ENCODE peak calls at places on chromosomes 5 and 9, in five cellular contexts. R is A549, S is GM12878, U is K562, M is HepG2. B is an unnamed sample.

GRCh38 chr5:72314571-72315172 is 5.4 kb downstream of the MRPS27 start:
- DNase-seq in U (no peak), M (peak; percentile 71), S (no peak), R (peak; percentile 58), B (peak; percentile 37)

GRCh38 chr5:151079838-151080619 is 805 bp downstream of the TNIP1 start:
- DNase-seq in R (peak; percentile 54), M (no peak), U (peak; percentile 36), S (no peak), B (no peak)

GRCh38 chr9:127776195-127776918 is 2.1 kb downstream of the SH2D3C start:
- DNase-seq in M (no peak), R (no peak), S (no peak), U (peak; percentile 73), B (peak; percentile 87)

GRCh38 chr9:109769250-109769649 is 10.7 kb upstream of the PALM2AKAP2 start:
- DNase-seq in S (no peak), U (no peak), R (no peak), M (no peak), B (no peak)

GRCh38 chr5:14781106-14781505 is 90.5 kb downstream of the ANKH start:
- DNase-seq in S (no peak), M (no peak), R (no peak), U (no peak), B (no peak)

GRCh38 chr9:7368410-7369292 is 430.9 kb downstream of the DMAC1 start:
- DNase-seq in U (no peak), R (no peak), M (no peak), S (no peak), B (no peak)

GRCh38 chr5:124056326-124057160 is 544.6 kb downstream of the CSNK1G3 start:
- DNase-seq in U (no peak), R (no peak), S (peak; percentile 46), M (no peak), B (no peak)

GRCh38 chr5:179794575-179794974 is 789 bp downstream of the LTC4S start:
- DNase-seq in R (no peak), S (no peak), U (no peak), M (no peak), B (no peak)

GRCh38 chr9:99294850-99295461 is 72.9 kb downstream of the SEC61B start:
- DNase-seq in R (peak; percentile 13), U (no peak), M (peak; percentile 1), S (no peak), B (no peak)

GRCh38 chr9:98380065-98380681 is 124.7 kb upstream of the TBC1D2 start:
- DNase-seq in U (peak; percentile 17), S (peak; percentile 26), R (no peak), M (no peak), B (peak; percentile 68)

GRCh38 chr5:10655041-10655685 is 91.3 kb downstream of the ANKRD33B start:
- DNase-seq in S (no peak), M (no peak), U (no peak), R (no peak), B (no peak)

GRCh38 chr5:174383196-174384178 is 338.0 kb downstream of the NSG2 start:
- DNase-seq in U (no peak), S (no peak), R (no peak), M (no peak), B (no peak)

GRCh38 chr9:129125478-129125877 is 14.3 kb downstream of the PTPA start:
- DNase-seq in R (no peak), M (no peak), U (no peak), S (no peak), B (no peak)

GRCh38 chr5:53337827-53338226 is 142.6 kb upstream of the FST start:
- DNase-seq in U (no peak), S (no peak), R (no peak), M (no peak), B (no peak)

GRCh38 chr9:78622131-78622530 is 325.2 kb downstream of the PSAT1 start:
- DNase-seq in M (no peak), U (no peak), R (no peak), S (no peak), B (no peak)

GRCh38 chr9:6441269-6441668 is 28.3 kb downstream of the UHRF2 start:
- DNase-seq in M (no peak), R (no peak), S (no peak), U (no peak), B (no peak)

GRCh38 chr5:148740966-148741742 is 85.3 kb upstream of the ADRB2 start:
- DNase-seq in R (peak; percentile 36), U (peak; percentile 43), S (no peak), M (peak; percentile 42), B (peak; percentile 56)

GRCh38 chr5:143979044-143979690 is 167.2 kb downstream of the HMHB1 start:
- DNase-seq in U (no peak), S (no peak), R (no peak), M (no peak), B (peak; percentile 18)

GRCh38 chr9:93098236-93098946 is 2.4 kb downstream of the CARD19 start:
- DNase-seq in M (peak; percentile 68), R (peak; percentile 96), S (no peak), U (no peak), B (no peak)

GRCh38 chr5:109833946-109834345 is 144.2 kb downstream of the MAN2A1 start:
- DNase-seq in U (no peak), S (no peak), M (no peak), R (no peak), B (no peak)

GRCh38 chr9:110257097-110257955 is 1.0 kb upstream of the TXN start:
- DNase-seq in U (no peak), R (no peak), S (no peak), M (peak; percentile 27), B (peak; percentile 31)

GRCh38 chr9:130962418-130963316 is 23.6 kb upstream of the FIBCD1 start:
- DNase-seq in R (peak; percentile 95), M (no peak), U (peak; percentile 61), S (no peak), B (no peak)

GRCh38 chr5:99032234-99033013 is 103.6 kb upstream of the CHD1 start:
- DNase-seq in R (peak; percentile 67), S (no peak), M (peak; percentile 74), U (peak; percentile 35), B (peak; percentile 80)

GRCh38 chr5:163548649-163549048 is 43.2 kb downstream of the MAT2B start:
- DNase-seq in R (no peak), S (no peak), M (no peak), U (no peak), B (no peak)

GRCh38 chr9:137454145-137454505 is 5.0 kb downstream of the NSMF start:
- DNase-seq in S (no peak), M (no peak), R (no peak), U (peak; percentile 70), B (peak; percentile 79)

GRCh38 chr9:116475201-116475600 is 211.9 kb upstream of the TRIM32 start:
- DNase-seq in R (no peak), M (no peak), U (no peak), S (no peak), B (no peak)
- TF ChIP-seq JUNB in R (no peak), M (no peak), U (no peak), S (no peak), B (no peak)

DNA sequence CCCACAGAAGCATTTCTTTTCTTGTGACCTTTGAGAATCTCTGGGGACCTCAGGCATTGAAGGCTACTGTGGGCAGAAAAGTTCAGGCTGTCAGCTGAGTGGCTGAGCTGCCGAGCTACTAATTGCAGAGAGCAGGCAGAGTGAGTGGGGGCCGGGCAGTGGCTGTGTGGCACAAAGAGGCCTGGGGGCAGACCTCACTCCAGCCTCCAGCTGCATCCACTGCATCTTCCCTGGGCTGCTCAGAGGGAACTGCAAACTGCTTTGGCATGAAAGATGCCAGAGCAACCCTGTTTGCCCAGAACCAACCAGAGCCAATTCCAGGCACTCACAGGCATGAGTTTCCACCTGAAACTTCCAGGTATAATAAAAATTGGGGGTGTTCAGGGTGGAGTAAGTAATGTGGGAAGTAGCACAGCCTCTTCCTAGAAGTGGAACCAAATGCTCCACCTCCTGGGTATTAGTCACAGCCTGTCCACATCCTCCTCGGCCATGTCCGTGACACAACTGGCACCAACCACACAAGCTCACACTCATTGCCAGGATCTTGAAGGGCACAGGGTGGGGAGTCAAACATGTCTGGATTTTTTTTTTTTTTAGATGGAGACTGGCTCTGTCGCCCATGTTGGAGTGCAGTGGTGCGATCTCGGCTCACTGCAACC is 548.9 kb downstream of the BNC2 start:
- DNase-seq in U (no peak), S (no peak), M (no peak), R (no peak), B (no peak)
- TF ChIP-seq JUNB in U (no peak), S (no peak), M (no peak), R (no peak), B (no peak)

GRCh38 chr9:83422512-83422911 is 115.7 kb downstream of the FRMD3 start:
- DNase-seq in U (no peak), M (no peak), S (no peak), R (no peak), B (no peak)

GRCh38 chr9:83423815-83424707 is 114.1 kb downstream of the FRMD3 start:
- DNase-seq in R (no peak), S (no peak), M (peak; percentile 94), U (no peak), B (no peak)

GRCh38 chr9:83424831-83425230 is 113.4 kb downstream of the FRMD3 start:
- DNase-seq in M (no peak), R (no peak), U (no peak), S (no peak), B (no peak)

GRCh38 chr9:83418283-83418682 is 119.9 kb downstream of the FRMD3 start:
- DNase-seq in S (no peak), M (no peak), R (no peak), U (no peak), B (no peak)

DNA sequence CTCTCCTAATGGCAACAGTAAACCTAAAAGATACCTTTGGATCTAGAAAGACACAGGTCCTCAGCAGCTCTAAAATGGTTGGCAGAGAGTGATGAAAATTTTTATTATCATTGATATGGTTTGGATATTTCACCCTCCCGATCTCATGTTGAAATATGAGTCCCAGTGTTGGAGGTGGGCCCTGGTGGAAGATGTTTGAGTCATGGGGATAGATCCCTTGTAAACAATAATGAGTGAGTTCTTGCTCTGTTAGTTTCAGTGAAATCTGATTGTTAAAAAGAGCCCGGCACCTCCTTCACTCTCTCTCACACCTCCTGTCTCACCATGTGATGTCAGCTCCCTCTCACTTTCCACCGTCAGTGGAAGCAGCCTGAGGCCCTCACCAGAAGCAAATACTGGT is 117.7 kb downstream of the FRMD3 start:
- DNase-seq in U (no peak), R (no peak), S (no peak), M (no peak), B (no peak)
- TF ChIP-seq JUNB in U (no peak), R (no peak), S (no peak), M (no peak), B (no peak)

GRCh38 chr5:78726003-78726402 is 77.4 kb upstream of the LHFPL2 start:
- DNase-seq in U (no peak), S (no peak), M (no peak), R (no peak), B (no peak)

GRCh38 chr5:78726556-78726955 is 78.0 kb upstream of the LHFPL2 start:
- DNase-seq in M (no peak), U (no peak), S (no peak), R (no peak), B (no peak)

GRCh38 chr5:78730300-78731094 is 81.9 kb upstream of the LHFPL2 start:
- DNase-seq in M (no peak), U (no peak), R (no peak), S (no peak), B (no peak)

GRCh38 chr5:78731884-78732283 is 83.3 kb upstream of the LHFPL2 start:
- DNase-seq in R (no peak), U (no peak), S (no peak), M (no peak), B (no peak)

GRCh38 chr5:78727786-78728761 is 79.5 kb upstream of the LHFPL2 start:
- DNase-seq in U (no peak), M (peak; percentile 93), S (peak; percentile 96), R (peak; percentile 51), B (no peak)
- TF ChIP-seq JUNB in U (no peak), M (no peak), S (peak; percentile 65), R (no peak), B (no peak)

B was measured in GM23338.